ENCODE peak calls at places on chromosomes 13 and 19, in six cellular contexts. P is GM23338, V is spleen, I is heart right ventricle, T is adrenal gland, X is tibial artery. Z is an unnamed sample.

GRCh38 chr13:28089065-28089464 is 11.3 kb downstream of the FLT3 start:
- DNase-seq in P (no peak), T (no peak), V (no peak), X (no peak), I (no peak), Z (no peak)

GRCh38 chr19:50414850-50415660 is 3.7 kb upstream of the SPIB start:
- DNase-seq in T (peak), I (peak), V (peak), P (peak), X (peak), Z (no peak)

GRCh38 chr13:33543631-33544030 is 258.1 kb upstream of the STARD13 start:
- DNase-seq in X (no peak), V (no peak), T (no peak), P (peak), I (no peak), Z (no peak)

GRCh38 chr13:39565036-39565949 is 37.7 kb downstream of the LHFPL6 start:
- DNase-seq in I (no peak), T (no peak), V (no peak), X (no peak), P (peak), Z (peak)

GRCh38 chr19:44925114-44925891 is 10.9 kb downstream of the APOC1 start:
- DNase-seq in X (peak), V (peak), P (no peak), I (peak), T (peak), Z (no peak)

GRCh38 chr19:15935167-15935702 is 906 bp upstream of the CYP4F11 start:
- DNase-seq in V (no peak), T (no peak), I (no peak), P (no peak), X (no peak), Z (no peak)

GRCh38 chr19:53621885-53622710 is 9.7 kb upstream of the DPRX start:
- DNase-seq in P (no peak), X (no peak), T (no peak), I (no peak), V (no peak), Z (no peak)

GRCh38 chr19:37127999-37128820 is 44.3 kb downstream of the ZNF585A start:
- DNase-seq in I (no peak), T (no peak), P (peak), X (no peak), V (no peak), Z (no peak)

GRCh38 chr19:49686503-49687088 is 2.8 kb upstream of the ADM5 start:
- DNase-seq in X (no peak), P (no peak), V (no peak), I (no peak), T (no peak), Z (peak)

GRCh38 chr13:78631077-78631476 is 27.7 kb upstream of the POU4F1 start:
- DNase-seq in X (no peak), T (no peak), I (no peak), P (no peak), V (no peak), Z (no peak)

GRCh38 chr13:35499131-35500051 is 22.9 kb upstream of the MAB21L1 start:
- DNase-seq in X (no peak), T (no peak), P (no peak), V (no peak), I (no peak), Z (no peak)

GRCh38 chr13:111382877-111383276 is 62.4 kb downstream of the TEX29 start:
- DNase-seq in T (no peak), P (no peak), I (no peak), X (peak), V (peak), Z (no peak)

GRCh38 chr13:34153428-34154180 is 335.7 kb downstream of the RFC3 start:
- DNase-seq in T (no peak), P (peak), V (no peak), X (no peak), I (no peak), Z (no peak)

GRCh38 chr13:113460599-113460998 is 7.3 kb upstream of the ADPRHL1 start:
- DNase-seq in V (peak), X (no peak), I (no peak), P (no peak), T (no peak), Z (no peak)

GRCh38 chr19:35904312-35905068 is 2.2 kb downstream of the HCST start:
- DNase-seq in X (no peak), T (no peak), I (no peak), V (no peak), P (no peak), Z (no peak)

GRCh38 chr13:109383683-109384082 is 402.7 kb downstream of the IRS2 start:
- DNase-seq in P (no peak), T (no peak), X (no peak), V (no peak), I (no peak), Z (no peak)

GRCh38 chr19:27793128-27793643 is 1419.8 kb downstream of the UQCRFS1 start:
- DNase-seq in P (peak), I (peak), T (peak), V (peak), X (peak), Z (peak)

GRCh38 chr19:41869374-41869955 is 7.6 kb upstream of the CD79A start:
- DNase-seq in X (no peak), T (no peak), V (no peak), P (no peak), I (no peak), Z (no peak)

GRCh38 chr19:55552620-55553019 is 7.3 kb upstream of the SBK3 start:
- DNase-seq in V (no peak), T (no peak), I (no peak), X (no peak), P (no peak), Z (no peak)

GRCh38 chr19:47097396-47098217 is 16.0 kb downstream of the ZC3H4 start:
- DNase-seq in X (peak), V (peak), I (peak), P (no peak), T (no peak), Z (no peak)

GRCh38 chr19:52896431-52897148 is 845 bp downstream of the ZNF320 start:
- DNase-seq in I (peak), P (peak), V (no peak), T (peak), X (no peak), Z (no peak)

GRCh38 chr19:58393725-58394033 is 1.8 kb upstream of the RNF225 start:
- DNase-seq in V (no peak), X (no peak), I (no peak), P (no peak), T (no peak), Z (no peak)
- TF ChIP-seq CTCF in V (no peak), X (no peak), I (no peak), P (no peak), T (no peak), Z (no peak)

DNA sequence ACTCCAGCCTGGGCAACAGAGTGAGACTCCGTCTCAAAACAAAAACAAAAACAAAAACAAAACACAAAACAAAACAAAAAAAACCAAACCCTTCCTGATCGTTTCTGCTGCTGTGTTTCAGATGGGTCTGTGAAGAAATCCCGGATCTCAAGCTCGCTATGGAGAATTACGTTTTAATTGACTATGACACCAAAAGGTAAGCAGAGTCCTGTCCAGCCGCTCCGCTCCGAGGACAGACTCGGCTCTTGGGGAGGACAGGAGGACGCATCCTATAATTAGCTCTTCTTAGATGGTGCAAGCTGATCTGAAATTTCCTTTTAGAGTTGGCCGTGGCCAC is 22.0 kb downstream of the DOT1L start:
- DNase-seq in V (no peak), I (no peak), X (no peak), T (no peak), P (no peak), Z (no peak)
- H3K27ac ChIP-seq in V (peak), I (peak), X (peak), T (no peak), P (peak), Z (no peak)

DNA sequence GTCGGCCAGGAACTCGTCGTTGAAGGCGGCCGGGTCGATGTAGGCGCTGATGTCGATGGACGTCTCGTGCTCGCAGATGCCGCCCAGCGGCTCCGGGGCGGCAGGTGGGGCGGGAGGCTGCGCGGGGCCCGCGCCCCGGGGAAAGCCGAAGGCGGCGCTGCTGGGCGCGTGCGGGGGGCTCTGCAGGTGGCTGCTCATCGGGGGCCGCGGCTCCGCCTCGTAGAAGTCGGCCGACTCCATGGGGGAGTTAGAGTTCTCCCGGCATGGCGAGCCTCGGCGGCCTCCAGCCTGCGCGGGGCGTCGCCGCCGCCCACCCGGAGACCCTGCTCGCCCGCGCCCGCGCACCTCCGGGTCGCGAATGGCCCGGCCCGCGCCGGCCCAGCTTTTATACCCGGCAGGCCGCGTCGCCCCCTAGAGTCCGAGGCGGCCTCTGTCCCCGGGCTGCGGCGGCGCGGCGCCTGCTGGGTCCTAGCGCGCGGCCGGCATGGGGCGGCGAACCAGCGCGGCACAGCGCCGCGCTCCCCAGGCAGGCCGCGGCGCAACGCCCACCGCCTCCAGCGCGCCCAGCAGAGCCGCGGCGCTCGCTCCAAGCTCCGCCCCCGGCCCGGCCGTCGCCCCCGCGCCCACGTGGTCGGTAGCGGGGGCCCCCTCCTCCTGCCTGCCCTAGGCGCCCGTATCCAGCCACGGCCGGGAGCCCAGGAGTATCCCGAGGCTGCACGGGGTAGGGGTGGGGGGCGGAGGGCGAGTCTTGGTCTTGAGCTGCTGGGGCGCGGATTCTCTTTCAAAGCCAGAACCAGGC is at the start of gene CEBPA:
- DNase-seq in T (peak), V (peak), X (peak), I (peak), P (peak), Z (peak)
- TF ChIP-seq CTCF in T (peak), V (peak), X (peak), I (peak), P (peak), Z (peak)

DNA sequence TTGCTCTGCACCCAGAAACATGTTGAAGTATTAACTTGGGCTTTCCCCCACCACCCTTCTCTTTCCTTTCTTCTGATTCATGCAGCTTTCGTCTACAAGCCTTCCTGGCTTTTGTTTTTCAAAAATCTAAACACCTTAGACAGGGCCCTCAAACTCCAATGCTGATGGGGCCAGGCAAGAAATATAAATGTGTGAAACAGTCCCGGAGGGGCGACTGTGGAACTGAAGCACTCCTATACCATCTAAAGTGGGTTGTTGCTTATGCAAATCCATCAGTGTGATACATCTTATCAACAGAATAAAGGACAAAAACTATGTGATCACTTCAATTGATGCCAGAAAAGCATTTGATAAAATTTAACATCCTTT is 6.1 kb downstream of the FCGBP start:
- DNase-seq in I (no peak), X (no peak), T (no peak), V (no peak), P (no peak), Z (no peak)
- H3K27ac ChIP-seq in I (no peak), X (no peak), T (no peak), V (no peak), P (no peak), Z (no peak)

GRCh38 chr13:25062479-25062878 is 33.5 kb upstream of the PABPC3 start:
- DNase-seq in P (peak), X (no peak), T (no peak), I (no peak), V (no peak), Z (no peak)
- TF ChIP-seq CTCF in P (peak), X (no peak), T (no peak), I (no peak), V (no peak), Z (no peak)

DNA sequence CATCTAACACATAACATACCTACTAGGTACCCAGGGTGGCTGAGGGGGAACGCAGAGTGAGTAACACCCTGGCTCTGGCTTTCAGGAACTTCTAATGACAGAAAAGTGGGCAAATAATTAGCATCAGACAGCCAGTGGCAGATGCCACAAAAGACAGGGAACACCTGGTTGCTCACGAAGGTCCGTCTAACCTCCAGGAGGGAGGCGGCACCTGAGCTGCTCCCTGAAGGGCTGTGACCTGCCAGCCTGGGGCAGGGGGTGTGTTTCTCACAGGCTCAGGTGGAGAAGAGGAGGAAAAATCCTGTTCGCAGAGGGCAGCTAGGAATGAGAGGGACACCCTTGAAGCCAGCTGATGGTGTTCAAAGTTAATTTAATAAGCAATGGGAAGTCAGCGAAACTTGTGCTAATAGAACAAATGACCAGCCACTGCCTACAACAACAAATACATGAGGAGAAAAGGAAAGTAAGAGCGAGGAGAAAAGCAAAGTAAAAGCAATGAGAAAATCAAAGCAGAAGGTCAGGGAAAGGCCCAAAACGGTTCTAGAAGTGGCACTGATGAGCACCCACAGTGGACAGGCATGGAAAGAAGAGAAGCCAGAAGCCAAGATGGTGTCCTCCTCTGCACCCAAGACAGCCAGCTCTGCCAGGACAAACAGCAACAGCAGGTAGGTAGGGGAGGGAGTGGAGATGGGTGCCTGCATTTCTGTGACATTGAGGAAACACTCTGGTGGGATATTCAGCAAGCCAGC is 87.3 kb downstream of the STK24 start:
- DNase-seq in P (no peak), X (no peak), I (no peak), T (no peak), V (no peak), Z (no peak)
- H3K27ac ChIP-seq in P (peak), X (no peak), I (no peak), T (no peak), V (peak), Z (no peak)

GRCh38 chr19:4622695-4623421 is 16.5 kb upstream of the TNFAIP8L1 start:
- DNase-seq in V (no peak), I (no peak), P (peak), X (no peak), T (no peak), Z (no peak)
- TF ChIP-seq CTCF in V (no peak), I (no peak), P (peak), X (no peak), T (no peak), Z (no peak)

GRCh38 chr13:23610187-23610576 is 40.0 kb downstream of the TNFRSF19 start:
- DNase-seq in I (peak), V (no peak), X (no peak), P (no peak), T (no peak), Z (no peak)
- H3K27ac ChIP-seq in I (peak), V (peak), X (peak), P (no peak), T (no peak), Z (no peak)

GRCh38 chr13:23180711-23181110 is at the start of gene SGCG:
- DNase-seq in X (no peak), P (no peak), V (no peak), I (no peak), T (no peak), Z (no peak)

DNA sequence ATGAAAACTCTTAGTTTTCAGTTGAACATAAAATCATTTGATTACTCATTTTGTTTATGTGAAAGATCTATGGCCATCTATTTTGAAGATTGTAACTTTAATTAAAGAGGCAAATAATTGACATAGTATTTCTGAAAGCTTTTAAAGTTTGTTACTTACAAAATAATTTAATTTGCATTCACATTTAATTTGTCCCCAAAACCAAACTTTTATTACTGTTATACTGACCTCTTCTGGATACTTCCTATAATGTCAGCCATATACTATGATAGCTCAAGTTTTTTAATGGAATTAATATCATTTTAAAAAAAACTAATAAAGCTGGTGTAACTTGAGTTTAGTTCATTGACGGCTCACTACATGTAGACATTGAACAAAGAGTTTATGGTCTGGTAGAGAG is 4.9 kb upstream of the SGCG start:
- DNase-seq in X (no peak), P (peak), V (no peak), I (no peak), T (no peak), Z (no peak)
- TF ChIP-seq CTCF in X (no peak), P (peak), V (no peak), I (peak), T (peak), Z (peak)

GRCh38 chr19:3364501-3364858 is 1.9 kb upstream of the NFIC start:
- DNase-seq in X (no peak), I (no peak), T (no peak), P (no peak), V (no peak), Z (no peak)

GRCh38 chr19:3365447-3366103 is 808 bp upstream of the NFIC start:
- DNase-seq in X (peak), I (peak), T (peak), P (no peak), V (peak), Z (no peak)

GRCh38 chr19:3363841-3364500 is 2.4 kb upstream of the NFIC start:
- DNase-seq in V (no peak), T (peak), X (no peak), I (no peak), P (no peak), Z (no peak)

GRCh38 chr19:3366104-3366760 is at the start of gene NFIC:
- DNase-seq in T (peak), I (peak), P (peak), V (peak), X (peak), Z (peak)

DNA sequence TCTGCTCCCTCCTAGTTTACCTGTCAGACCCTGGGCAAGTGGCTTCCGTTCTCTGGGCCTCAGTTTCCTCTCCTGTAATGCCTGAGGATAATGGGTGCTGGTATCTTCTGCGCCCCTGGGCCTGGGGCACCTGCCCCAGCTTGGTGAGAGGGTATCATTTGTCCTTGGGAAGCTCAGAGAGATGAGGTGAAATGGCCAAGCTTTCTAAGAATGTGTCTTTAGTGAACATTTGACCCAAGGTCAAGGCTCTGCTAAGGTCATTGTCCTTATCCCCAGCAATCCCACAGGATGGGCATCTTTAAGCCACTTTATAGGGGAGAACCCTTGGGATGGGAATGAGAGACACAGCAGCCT is 1.3 kb upstream of the NFIC start:
- DNase-seq in T (peak), X (no peak), I (no peak), P (no peak), V (no peak), Z (no peak)
- H3K27ac ChIP-seq in T (peak), X (peak), I (peak), P (no peak), V (peak), Z (peak)

Z was measured in RWPE2.